ENCODE peak calls at places on chromosomes 6 and 20, in six cellular contexts. X is neural crest cell; Z is AG08396; H is stimulated activated CD8-positive, alpha-beta memory T cell treated with anti-CD3 and anti-CD28 coated beads, Interleukin-4, amount 100 ng/mL, for 1 hour; T is activated CD8-positive, alpha-beta memory T cell treated with anti-CD3 and anti-CD28 coated beads for 4 hours; I is activated naive CD8-positive, alpha-beta T cell treated with anti-CD3 and anti-CD28 coated beads, Interleukin-2, amount 50 U/mL, for 16 hours. O is an unnamed sample.

GRCh38 chr20:46139908-46140482 is 21.9 kb downstream of the CD40 start:
- DNase-seq in X (no peak), Z (no peak), H (no peak), T (no peak), I (no peak), O (no peak)

GRCh38 chr6:22250486-22250885 is 46.4 kb downstream of the PRL start:
- DNase-seq in X (no peak), Z (no peak), H (no peak), T (no peak), I (no peak), O (no peak)

GRCh38 chr20:53077373-53078205 is 105.4 kb downstream of the TSHZ2 start:
- DNase-seq in X (no peak), Z (no peak), H (no peak), T (no peak), I (no peak), O (no peak)

GRCh38 chr20:48750941-48751620 is 76.7 kb downstream of the PREX1 start:
- DNase-seq in X (peak; percentile 65), Z (no peak), H (no peak), T (no peak), I (no peak), O (peak; percentile 72)

GRCh38 chr6:11621119-11621518 is 83.6 kb downstream of the TMEM170B start:
- DNase-seq in X (no peak), Z (no peak), H (no peak), T (no peak), I (no peak), O (no peak)

GRCh38 chr6:105179244-105180065 is at the start of gene POPDC3:
- DNase-seq in X (peak; percentile 28), Z (peak; percentile 57), H (no peak), T (no peak), I (no peak), O (no peak)

GRCh38 chr6:39879535-39879934 is 54.7 kb downstream of the MOCS1 start:
- DNase-seq in X (no peak), Z (no peak), H (no peak), T (no peak), I (no peak), O (no peak)

GRCh38 chr6:32607988-32608298 is 18.3 kb upstream of the HLA-DRB1 start:
- DNase-seq in X (no peak), Z (no peak), H (no peak), T (no peak), I (no peak), O (no peak)

GRCh38 chr20:33415948-33416347 is 14.6 kb upstream of the CDK5RAP1 start:
- DNase-seq in X (peak; percentile 26), Z (peak; percentile 68), H (no peak), T (no peak), I (no peak), O (no peak)

GRCh38 chr6:83068628-83069027 is 1.2 kb downstream of the DOP1A start:
- DNase-seq in X (no peak), Z (no peak), H (no peak), T (no peak), I (no peak), O (no peak)

GRCh38 chr20:11182715-11183114 is 508.9 kb upstream of the JAG1 start:
- DNase-seq in X (no peak), Z (no peak), H (no peak), T (no peak), I (no peak), O (no peak)

GRCh38 chr6:81144346-81144745 is 608.1 kb downstream of the TENT5A start:
- DNase-seq in X (no peak), Z (no peak), H (no peak), T (no peak), I (no peak), O (no peak)

GRCh38 chr6:66985816-66986215 is 1278.8 kb upstream of the EYS start:
- DNase-seq in X (no peak), Z (no peak), H (no peak), T (no peak), I (no peak), O (no peak)

GRCh38 chr6:169251371-169251802 is 2.3 kb downstream of the THBS2 start:
- DNase-seq in X (no peak), Z (no peak), H (no peak), T (no peak), I (no peak), O (no peak)

GRCh38 chr20:59725476-59726119 is 121.3 kb downstream of the PHACTR3 start:
- DNase-seq in X (no peak), Z (no peak), H (no peak), T (no peak), I (no peak), O (no peak)

GRCh38 chr6:167797079-167797870 is 29.4 kb upstream of the AFDN start:
- DNase-seq in X (no peak), Z (no peak), H (no peak), T (no peak), I (no peak), O (no peak)

GRCh38 chr6:35581633-35582032 is 68.9 kb upstream of the TULP1 start:
- DNase-seq in X (no peak), Z (no peak), H (no peak), T (no peak), I (no peak), O (no peak)